ENCODE peak calls at places on chromosomes 11 and 22, in seven cellular contexts. D is type B pancreatic cell; E is stimulated activated CD8-positive, alpha-beta memory T cell treated with anti-CD3 and anti-CD28 coated beads, Interleukin-4, amount 100 ng/mL, for 4 hours; G is suprapubic skin; I is activated naive CD4-positive, alpha-beta T cell treated with Interleukin-2 at 50 U/mL for 16 hours; K is H4; L is ACHN. T is an unnamed sample.

GRCh38 chr11:75563978-75564552 is 2.0 kb downstream of the SERPINH1 start:
- DNase-seq in D (peak; percentile 79), E (no peak), G (no peak), I (no peak), K (peak; percentile 66), L (peak; percentile 69), T (no peak)

GRCh38 chr11:1478011-1478410 is 8.6 kb downstream of the MOB2 start:
- DNase-seq in D (no peak), E (no peak), G (no peak), I (no peak), K (no peak), L (no peak), T (no peak)

GRCh38 chr11:124310746-124311145 is 3.0 kb downstream of the OR8D1 start:
- DNase-seq in D (no peak), E (no peak), G (no peak), I (no peak), K (no peak), L (no peak), T (no peak)

GRCh38 chr11:61555051-61555969 is 25.6 kb downstream of the SYT7 start:
- DNase-seq in D (no peak), E (no peak), G (no peak), I (no peak), K (no peak), L (no peak), T (no peak)

GRCh38 chr11:70680781-70681281 is 282.5 kb downstream of the CTTN start:
- DNase-seq in D (no peak), E (no peak), G (no peak), I (no peak), K (no peak), L (no peak), T (no peak)

GRCh38 chr11:99554232-99554903 is 533.6 kb downstream of the CNTN5 start:
- DNase-seq in D (no peak), E (no peak), G (no peak), I (no peak), K (no peak), L (no peak), T (no peak)

GRCh38 chr11:87445002-87445401 is 407.3 kb downstream of the TMEM135 start:
- DNase-seq in D (no peak), E (no peak), G (no peak), I (no peak), K (no peak), L (no peak), T (no peak)

GRCh38 chr11:126233391-126233790 is 21.8 kb downstream of the FAM118B start:
- DNase-seq in D (no peak), E (no peak), G (no peak), I (no peak), K (no peak), L (no peak), T (no peak)

GRCh38 chr22:19179472-19180048 is 1.0 kb upstream of the SLC25A1 start:
- DNase-seq in D (no peak), E (no peak), G (no peak), I (peak; percentile 47), K (peak; percentile 60), L (peak; percentile 76), T (no peak)

GRCh38 chr22:40714514-40714966 is 35.3 kb downstream of the MCHR1 start:
- DNase-seq in D (no peak), E (no peak), G (no peak), I (no peak), K (peak; percentile 54), L (peak; percentile 34), T (no peak)

GRCh38 chr11:36361472-36361871 is 65.4 kb downstream of the PRR5L start:
- DNase-seq in D (no peak), E (no peak), G (no peak), I (no peak), K (no peak), L (peak; percentile 28), T (no peak)

GRCh38 chr11:10414659-10415058 is 40.4 kb upstream of the AMPD3 start:
- DNase-seq in D (no peak), E (no peak), G (no peak), I (no peak), K (peak; percentile 42), L (no peak), T (no peak)

GRCh38 chr11:64292458-64293254 is 1.6 kb downstream of the KCNK4 start:
- DNase-seq in D (no peak), E (no peak), G (no peak), I (no peak), K (no peak), L (no peak), T (no peak)

GRCh38 chr11:67308031-67308866 is 4.9 kb downstream of the SSH3 start:
- DNase-seq in D (no peak), E (no peak), G (peak; percentile 74), I (no peak), K (peak; percentile 4), L (no peak), T (no peak)

GRCh38 chr11:122814401-122814800 is 23.9 kb upstream of the CRTAM start:
- DNase-seq in D (no peak), E (no peak), G (no peak), I (no peak), K (no peak), L (peak; percentile 21), T (no peak)

GRCh38 chr11:105071060-105071732 is 26.1 kb upstream of the CARD16 start:
- DNase-seq in D (no peak), E (no peak), G (no peak), I (no peak), K (no peak), L (no peak), T (no peak)

GRCh38 chr22:24410110-24410856 is 17.1 kb upstream of the ADORA2A start:
- DNase-seq in D (no peak), E (no peak), G (no peak), I (no peak), K (peak; percentile 22), L (peak; percentile 19), T (no peak)

GRCh38 chr11:1121343-1122331 is 36.1 kb upstream of the MUC5AC start:
- DNase-seq in D (peak; percentile 69), E (no peak), G (peak; percentile 74), I (no peak), K (no peak), L (no peak), T (no peak)

GRCh38 chr22:44537016-44537936 is 39.2 kb upstream of the RTL6 start:
- DNase-seq in D (no peak), E (no peak), G (no peak), I (no peak), K (no peak), L (no peak), T (no peak)

GRCh38 chr11:29243616-29244015 is 773.2 kb downstream of the KCNA4 start:
- DNase-seq in D (no peak), E (no peak), G (no peak), I (no peak), K (no peak), L (no peak), T (no peak)

GRCh38 chr11:68313574-68314202 is 1.3 kb downstream of the LRP5 start:
- DNase-seq in D (no peak), E (no peak), G (no peak), I (no peak), K (no peak), L (peak; percentile 15), T (no peak)

GRCh38 chr11:46485852-46486443 is 94.4 kb upstream of the CHRM4 start:
- DNase-seq in D (no peak), E (no peak), G (no peak), I (no peak), K (no peak), L (no peak), T (no peak)

GRCh38 chr11:72617080-72617744 is 57.0 kb downstream of the PDE2A start:
- DNase-seq in D (no peak), E (no peak), G (no peak), I (no peak), K (no peak), L (no peak), T (no peak)

GRCh38 chr11:8354622-8355417 is 91.1 kb upstream of the LMO1 start:
- DNase-seq in D (no peak), E (no peak), G (no peak), I (no peak), K (no peak), L (no peak), T (no peak)

GRCh38 chr11:86291466-86292262 is 10.4 kb upstream of the HIKESHI start:
- DNase-seq in D (no peak), E (peak; percentile 42), G (no peak), I (peak; percentile 77), K (peak; percentile 44), L (peak; percentile 41), T (no peak)

T was measured in esophagus squamous epithelium.